ENCODE peak calls at places on chromosomes 13 and 19, in five cellular contexts. S, J, Q, C and X are unnamed samples. For H3K9me3, the result is how much of the 10 kb centered on the place peaks cover.

GRCh38 chr19:55353803-55354697 is 469 bp downstream of the COX6B2 start:
- DNase-seq in J (peak), C (no peak), Q (no peak), S (peak), X (no peak)

GRCh38 chr19:32751066-32751465 is 31.5 kb downstream of the TDRD12 start:
- DNase-seq in J (no peak), C (no peak), Q (no peak), S (no peak), X (no peak)

GRCh38 chr19:801861-802496 is 4.7 kb downstream of the PTBP1 start:
- DNase-seq in S (no peak), Q (no peak), C (no peak), J (peak), X (peak)

GRCh38 chr13:36919833-36920611 is at the start of gene SMAD9:
- DNase-seq in C (peak), Q (no peak), S (peak), J (peak), X (peak)

GRCh38 chr19:8610041-8610927 is at the start of gene ADAMTS10:
- DNase-seq in S (peak), J (no peak), Q (no peak), C (no peak), X (no peak)

GRCh38 chr19:45515081-45515624 is 7.9 kb downstream of the VASP start:
- DNase-seq in Q (no peak), C (no peak), J (no peak), S (peak), X (peak)

GRCh38 chr13:97384366-97384765 is 49.6 kb upstream of the RAP2A start:
- DNase-seq in Q (no peak), C (no peak), S (no peak), J (no peak), X (no peak)

GRCh38 chr13:95603887-95604533 is 40.5 kb downstream of the DZIP1 start:
- DNase-seq in C (no peak), J (no peak), Q (no peak), S (peak), X (no peak)

GRCh38 chr13:85347251-85347650 is 452.0 kb downstream of the SLITRK6 start:
- DNase-seq in J (no peak), S (no peak), C (no peak), Q (no peak), X (no peak)

GRCh38 chr19:30563691-30564090 is 191.5 kb downstream of the ZNF536 start:
- DNase-seq in J (no peak), C (no peak), Q (no peak), S (no peak), X (no peak)

GRCh38 chr13:34401741-34402140 is 540.3 kb upstream of the NBEA start:
- DNase-seq in Q (no peak), J (no peak), S (no peak), C (no peak), X (no peak)

GRCh38 chr13:106034201-106034600 is 501.3 kb downstream of the EFNB2 start:
- DNase-seq in C (no peak), J (no peak), Q (no peak), S (no peak), X (no peak)

GRCh38 chr13:51111174-51111573 is at the start of gene C13orf42:
- DNase-seq in S (no peak), C (no peak), J (no peak), Q (no peak), X (no peak)

GRCh38 chr13:106916329-106916728 is 348.4 kb upstream of the ARGLU1 start:
- DNase-seq in S (no peak), J (no peak), Q (no peak), C (no peak), X (no peak)

GRCh38 chr13:93521307-93521706 is 294.7 kb downstream of the GPC6 start:
- DNase-seq in S (no peak), J (no peak), C (no peak), Q (no peak), X (no peak)

GRCh38 chr19:47226426-47227346 is 4.3 kb downstream of the BBC3 start:
- DNase-seq in J (peak), Q (no peak), S (peak), C (no peak), X (peak)

GRCh38 chr13:20360041-20360491 is 127.9 kb upstream of the GJB6 start:
- DNase-seq in S (no peak), J (peak), C (no peak), Q (no peak), X (no peak)

GRCh38 chr19:36449059-36449670 is 30.7 kb upstream of the ZFP82 start:
- DNase-seq in S (no peak), C (no peak), Q (no peak), J (no peak), X (no peak)

GRCh38 chr13:46492946-46493345 is 60.0 kb upstream of the LRCH1 start:
- DNase-seq in Q (no peak), S (no peak), C (peak), J (no peak), X (no peak)

GRCh38 chr13:44565881-44566280 is 10.2 kb downstream of the TSC22D1 start:
- DNase-seq in C (no peak), S (no peak), Q (no peak), J (no peak), X (no peak)

GRCh38 chr19:35908010-35908441 is at the start of gene TYROBP:
- DNase-seq in Q (no peak), S (no peak), C (no peak), J (no peak), X (no peak)

GRCh38 chr13:32316030-32316344 is 679 bp downstream of the BRCA2 start:
- DNase-seq in S (no peak), C (no peak), Q (no peak), J (no peak), X (no peak)

DNA sequence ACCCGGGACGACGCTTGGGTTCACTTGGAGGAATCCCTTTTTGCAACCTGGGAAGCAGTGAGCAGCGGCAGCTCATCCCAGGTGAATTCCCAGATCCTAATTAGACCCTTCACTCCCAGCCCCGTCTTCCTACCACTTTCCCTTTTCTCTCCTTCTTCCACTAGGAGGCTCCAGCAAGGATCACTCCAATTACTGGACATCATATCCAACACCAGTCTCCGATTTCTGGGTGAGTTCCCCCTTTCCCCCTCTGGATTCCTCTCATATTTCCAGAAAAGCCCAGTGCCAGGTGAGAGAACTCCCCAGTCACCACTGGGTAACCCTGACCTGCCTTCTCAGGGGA is 17.1 kb upstream of the ZSCAN4 start:
- DNase-seq in S (no peak), C (no peak), Q (no peak), J (no peak), X (no peak)
- H3K4me3 ChIP-seq in S (no peak), C (no peak), Q (no peak), J (no peak), X (no peak)

DNA sequence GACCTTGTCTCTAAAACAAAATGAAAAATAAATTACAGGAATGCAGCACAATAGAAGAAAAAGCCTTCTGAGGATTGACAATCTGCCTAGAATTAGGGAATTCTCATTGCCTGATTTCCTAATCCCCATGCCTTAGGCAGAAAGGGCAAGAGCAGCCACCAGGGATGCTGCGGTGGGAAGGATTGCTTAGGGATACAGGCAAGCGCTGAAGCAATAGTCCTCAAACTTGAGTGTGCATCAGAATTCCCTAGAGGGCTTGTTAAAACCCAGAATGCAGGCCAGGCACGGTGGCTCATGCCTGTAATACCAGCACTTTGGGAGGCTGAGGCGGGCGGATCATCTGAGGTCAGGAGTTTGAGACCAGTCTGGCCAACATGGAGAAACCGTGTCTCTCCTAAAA is 1.0 kb upstream of the OR7C2 start:
- DNase-seq in C (no peak), Q (no peak), S (no peak), J (no peak), X (peak)
- H3K9me3 ChIP-seq in C (under half), Q (under half), S (under half), J (under half), X (under half)

GRCh38 chr19:2503521-2504109 is 27.7 kb downstream of the GADD45B start:
- DNase-seq in J (no peak), C (no peak), S (no peak), Q (no peak), X (no peak)
- H3K27ac ChIP-seq in J (no peak), C (no peak), S (no peak), Q (peak), X (no peak)

DNA sequence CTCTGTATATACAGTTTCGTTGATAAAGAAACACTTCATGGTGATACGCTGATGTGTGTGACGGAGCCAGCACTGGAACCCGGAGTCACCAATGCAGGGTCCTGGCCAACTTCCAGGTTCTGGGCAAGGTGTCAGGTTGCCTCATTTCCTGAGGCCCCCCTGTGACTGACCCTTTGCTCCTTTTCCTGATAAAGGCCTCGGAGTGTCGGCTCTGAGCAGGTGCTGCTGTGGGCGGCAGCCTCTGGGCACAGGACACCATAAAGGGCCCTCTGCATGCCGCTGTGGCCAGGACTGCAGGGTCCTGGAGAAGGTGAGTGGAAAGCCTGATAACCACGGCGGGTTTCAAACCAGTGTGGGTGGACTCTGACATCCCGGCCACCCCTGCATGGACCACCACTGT is 17.3 kb upstream of the MYDGF start:
- DNase-seq in C (no peak), Q (no peak), J (no peak), S (no peak), X (no peak)
- H3K4me3 ChIP-seq in C (no peak), Q (no peak), J (no peak), S (no peak), X (no peak)

DNA sequence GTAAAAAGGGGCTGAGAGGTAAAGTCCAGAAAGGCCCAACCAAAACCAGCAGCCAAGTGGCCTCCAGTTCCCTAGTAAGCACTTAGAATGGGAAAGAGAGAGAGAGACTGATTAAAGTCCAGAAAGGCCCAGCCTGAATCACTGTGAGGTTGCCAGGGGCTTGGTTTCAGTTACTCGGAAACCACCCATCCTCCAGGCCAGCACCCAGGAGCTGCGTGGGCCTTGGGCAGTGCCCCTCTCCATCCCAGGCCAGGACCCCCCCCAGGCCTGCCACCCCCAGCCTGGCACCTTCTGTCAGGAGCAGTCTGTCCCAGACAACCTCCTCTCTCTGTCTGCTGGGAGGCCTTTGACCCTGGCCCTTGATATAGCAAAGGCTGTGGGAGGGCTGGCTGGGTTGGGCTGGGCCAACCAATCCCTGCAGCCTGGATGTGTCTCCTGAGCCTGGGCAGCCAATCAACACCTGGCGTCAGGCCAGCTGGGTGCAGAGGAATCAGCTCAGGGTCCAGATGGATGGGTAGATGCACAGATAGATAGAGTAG is at the start of gene CYP4F2:
- DNase-seq in S (peak), J (no peak), Q (no peak), C (no peak), X (no peak)
- H3K9me3 ChIP-seq in S (under half), J (under half), Q (under half), C (under half), X (under half)

GRCh38 chr13:35851238-35851814 is 279.9 kb downstream of the DCLK1 start:
- DNase-seq in Q (no peak), C (no peak), J (no peak), S (no peak), X (no peak)
- H3K27ac ChIP-seq in Q (no peak), C (no peak), J (no peak), S (no peak), X (no peak)